ENCODE peak calls at places on chromosomes 7 and 10, in ten cellular contexts. H is T-helper 9 cell; G is heart left ventricle; C is memory B cell; E is psoas muscle; J is activated CD8-positive, alpha-beta T cell treated with anti-CD3 and anti-CD28 coated beads, Interleukin-2, amount 10 ng/mL, durations not matched to agents 7 days and 5 days; P is RWPE1; W is stimulated activated naive CD4-positive, alpha-beta T cell; I is NCI-H187; F is AG04450. U is an unnamed sample.

GRCh38 chr7:6691103-6691502 is 15.6 kb downstream of the ZNF12 start:
- DNase-seq in E (no peak), W (no peak), I (no peak), H (no peak), J (no peak), G (no peak), F (no peak), P (no peak), C (no peak), U (no peak)

GRCh38 chr10:123136221-123136805 is 543 bp downstream of the HMX3 start:
- DNase-seq in J (no peak), P (no peak), F (no peak), C (no peak), W (no peak), I (no peak), H (no peak), G (no peak), E (no peak), U (no peak)

GRCh38 chr7:100472854-100473499 is 6.0 kb downstream of the TSC22D4 start:
- DNase-seq in J (no peak), W (no peak), G (peak), P (no peak), I (no peak), H (no peak), E (no peak), C (no peak), F (no peak), U (no peak)

GRCh38 chr7:94069154-94069739 is 65.1 kb upstream of the BET1 start:
- DNase-seq in J (no peak), F (no peak), I (no peak), E (no peak), W (no peak), C (no peak), G (no peak), H (no peak), P (no peak), U (no peak)

GRCh38 chr10:114902151-114902550 is 35.8 kb upstream of the TRUB1 start:
- DNase-seq in F (no peak), E (no peak), C (no peak), J (no peak), H (no peak), G (no peak), W (no peak), I (no peak), P (no peak), U (no peak)

GRCh38 chr7:111392976-111393762 is 169.1 kb downstream of the IMMP2L start:
- DNase-seq in W (no peak), E (no peak), P (no peak), G (peak), I (no peak), H (no peak), C (no peak), J (no peak), F (no peak), U (no peak)

GRCh38 chr10:102470579-102471546 is 19.5 kb upstream of the C10orf95 start:
- DNase-seq in E (no peak), I (no peak), J (no peak), F (no peak), G (no peak), C (no peak), W (no peak), P (no peak), H (no peak), U (no peak)

GRCh38 chr10:66321746-66322145 is 604.1 kb upstream of the LRRTM3 start:
- DNase-seq in E (no peak), P (no peak), C (no peak), J (no peak), I (no peak), G (no peak), W (no peak), F (no peak), H (no peak), U (no peak)

GRCh38 chr7:133053321-133053891 is 28.5 kb downstream of the CHCHD3 start:
- DNase-seq in G (no peak), F (peak), W (no peak), E (no peak), I (no peak), C (no peak), P (peak), H (no peak), J (no peak), U (peak)

GRCh38 chr10:129932996-129933395 is 31.1 kb downstream of the EBF3 start:
- DNase-seq in C (no peak), J (no peak), H (no peak), W (no peak), G (peak), I (no peak), E (no peak), F (no peak), P (no peak), U (no peak)